ENCODE peak calls at places on chromosomes 3 and 15, in six cellular contexts. P is foreskin fibroblast, C is endothelial cell, H is Panc1, T is RWPE2, G is GM04504. Z is an unnamed sample.

GRCh38 chr3:71733319-71733718 is 8.1 kb upstream of the EIF4E3 start:
- DNase-seq in P (no peak), T (no peak), G (no peak), H (no peak), C (no peak), Z (no peak)

GRCh38 chr3:149330609-149331008 is 2.8 kb downstream of the TM4SF18 start:
- DNase-seq in T (no peak), G (no peak), P (peak), C (no peak), H (no peak), Z (no peak)

GRCh38 chr15:38378162-38378560 is 75.8 kb upstream of the FAM98B start:
- DNase-seq in C (peak), H (no peak), T (no peak), G (no peak), P (peak), Z (no peak)

GRCh38 chr3:52310861-52311566 is 5.1 kb upstream of the DNAH1 start:
- DNase-seq in T (no peak), P (no peak), H (no peak), G (no peak), C (no peak), Z (no peak)

GRCh38 chr3:156792945-156793344 is 33.2 kb upstream of the LEKR1 start:
- DNase-seq in C (no peak), H (no peak), T (no peak), G (no peak), P (no peak), Z (no peak)

GRCh38 chr3:9009976-9010545 is 46.8 kb upstream of the RAD18 start:
- DNase-seq in C (no peak), H (no peak), P (no peak), T (no peak), G (no peak), Z (no peak)

GRCh38 chr15:76181705-76182107 is 121.9 kb downstream of the TMEM266 start:
- DNase-seq in G (no peak), P (no peak), H (no peak), C (no peak), T (no peak), Z (no peak)

GRCh38 chr15:56798639-56799038 is 65.3 kb upstream of the ZNF280D start:
- DNase-seq in C (no peak), T (no peak), P (no peak), G (no peak), H (no peak), Z (no peak)

GRCh38 chr15:96296264-96296663 is 34.2 kb upstream of the NR2F2 start:
- DNase-seq in T (no peak), C (no peak), G (no peak), P (no peak), H (no peak), Z (no peak)

GRCh38 chr3:132292062-132292461 is 25.1 kb upstream of the ACP3 start:
- DNase-seq in P (no peak), H (no peak), C (no peak), G (no peak), T (no peak), Z (no peak)

GRCh38 chr3:79844176-79844575 is 76.4 kb upstream of the ROBO1 start:
- DNase-seq in G (no peak), C (no peak), T (no peak), P (no peak), H (no peak), Z (no peak)

GRCh38 chr3:153599685-153600084 is 437.7 kb downstream of the RAP2B start:
- DNase-seq in T (no peak), C (no peak), G (peak), P (peak), H (no peak), Z (no peak)

GRCh38 chr15:67303490-67304363 is 49.1 kb downstream of the IQCH start:
- DNase-seq in T (no peak), H (peak), C (no peak), P (no peak), G (peak), Z (no peak)

GRCh38 chr15:57565326-57565725 is 26.4 kb upstream of the MYZAP start:
- DNase-seq in T (peak), C (no peak), G (no peak), H (no peak), P (no peak), Z (no peak)

Z was measured in iPS DF 19.7.